ENCODE peak calls at places on chromosomes 11 and 22, in four cellular contexts. W is caudate nucleus, M is M059J, B is GM18507. V is an unnamed sample.

GRCh38 chr11:79314906-79315689 is 125.7 kb downstream of the TENM4 start:
- DNase-seq in W (no peak), M (peak), B (no peak), V (no peak)

GRCh38 chr22:46031965-46032851 is 55.2 kb upstream of the WNT7B start:
- DNase-seq in W (no peak), M (no peak), B (no peak), V (no peak)

GRCh38 chr22:50670914-50671538 is 1.6 kb upstream of the SHANK3 start:
- DNase-seq in W (no peak), M (no peak), B (no peak), V (no peak)

GRCh38 chr11:10855295-10855694 is 2.6 kb downstream of the ZBED5 start:
- DNase-seq in W (no peak), M (no peak), B (no peak), V (no peak)

GRCh38 chr11:66981976-66982578 is 7.0 kb downstream of the C11orf86 start:
- DNase-seq in W (no peak), M (peak), B (no peak), V (no peak)

GRCh38 chr22:42283288-42284229 is 13.1 kb upstream of the TCF20 start:
- DNase-seq in W (no peak), M (no peak), B (no peak), V (no peak)

GRCh38 chr11:33320814-33321330 is 63.7 kb downstream of the HIPK3 start:
- DNase-seq in W (no peak), M (no peak), B (no peak), V (no peak)

GRCh38 chr11:8813658-8814057 is 97.3 kb upstream of the AKIP1 start:
- DNase-seq in W (peak), M (peak), B (peak), V (no peak)

GRCh38 chr11:725624-726202 is 19.7 kb downstream of the EPS8L2 start:
- DNase-seq in W (no peak), M (no peak), B (no peak), V (no peak)

GRCh38 chr22:41732096-41732772 is 32.9 kb downstream of the MEI1 start:
- DNase-seq in W (no peak), M (no peak), B (no peak), V (no peak)

GRCh38 chr11:31820438-31820818 is 9.3 kb upstream of the PAX6 start:
- DNase-seq in W (no peak), M (no peak), B (no peak), V (no peak)

GRCh38 chr11:60899021-60899936 is 7.1 kb downstream of the PRPF19 start:
- DNase-seq in W (no peak), M (peak), B (peak), V (no peak)

GRCh38 chr11:23455291-23455864 is 595.1 kb upstream of the CCDC179 start:
- DNase-seq in W (no peak), M (peak), B (no peak), V (no peak)

GRCh38 chr11:128289048-128289447 is 298.3 kb downstream of the ETS1 start:
- DNase-seq in W (no peak), M (no peak), B (no peak), V (no peak)

GRCh38 chr11:128451651-128452470 is 135.5 kb downstream of the ETS1 start:
- DNase-seq in W (peak), M (no peak), B (no peak), V (no peak)

GRCh38 chr11:13931356-13931755 is 31.2 kb upstream of the SPON1 start:
- DNase-seq in W (no peak), M (no peak), B (no peak), V (no peak)

V was measured in effector CD8-positive, alpha-beta T cell.